ENCODE peak calls at places on chromosomes 7 and 10, in ten cellular contexts. One of them, this sample, is unnamed.

GRCh38 chr7:157310676-157311185 is 26.1 kb upstream of the DNAJB6 start:
- DNase-seq in HEK293T: no peak
- DNase-seq in activated T-helper 1 cell treated with anti-CD3 and anti-CD28 coated beads, Interleukin-12 subunit alpha, Interleukin-12 subunit beta, Interleukin-2, Interleukin-4 antibody, amounts not matched to agents 30 ng/mL and 10 ng/mL and 1 ng/mL, durations not matched to agents 14 hours and 24 hours and 36 hours: no peak
- DNase-seq in Panc1: no peak
- DNase-seq in PC-9: no peak
- DNase-seq in NT2/D1: no peak
- DNase-seq in sigmoid colon: no peak
- DNase-seq in RWPE2: no peak
- DNase-seq in hepatocyte: no peak
- DNase-seq in activated gamma-delta T cell treated with Interleukin-2 at 50 U/mL for 16 hours: no peak
- DNase-seq in this sample: no peak

GRCh38 chr7:125355899-125356298 is 426.3 kb upstream of the POT1 start:
- DNase-seq in RWPE2: no peak
- DNase-seq in activated T-helper 1 cell treated with anti-CD3 and anti-CD28 coated beads, Interleukin-12 subunit alpha, Interleukin-12 subunit beta, Interleukin-2, Interleukin-4 antibody, amounts not matched to agents 30 ng/mL and 10 ng/mL and 1 ng/mL, durations not matched to agents 14 hours and 24 hours and 36 hours: no peak
- DNase-seq in hepatocyte: no peak
- DNase-seq in sigmoid colon: no peak
- DNase-seq in PC-9: no peak
- DNase-seq in Panc1: no peak
- DNase-seq in HEK293T: no peak
- DNase-seq in NT2/D1: no peak
- DNase-seq in activated gamma-delta T cell treated with Interleukin-2 at 50 U/mL for 16 hours: no peak
- DNase-seq in this sample: no peak

GRCh38 chr10:100654835-100655759 is 90.3 kb upstream of the PAX2 start:
- DNase-seq in hepatocyte: no peak
- DNase-seq in sigmoid colon: no peak
- DNase-seq in PC-9: no peak
- DNase-seq in activated T-helper 1 cell treated with anti-CD3 and anti-CD28 coated beads, Interleukin-12 subunit alpha, Interleukin-12 subunit beta, Interleukin-2, Interleukin-4 antibody, amounts not matched to agents 30 ng/mL and 10 ng/mL and 1 ng/mL, durations not matched to agents 14 hours and 24 hours and 36 hours: no peak
- DNase-seq in HEK293T: peak; percentile 58
- DNase-seq in RWPE2: no peak
- DNase-seq in NT2/D1: no peak
- DNase-seq in activated gamma-delta T cell treated with Interleukin-2 at 50 U/mL for 16 hours: peak; percentile 26
- DNase-seq in Panc1: no peak
- DNase-seq in this sample: no peak

GRCh38 chr7:120995659-120996058 is 7.1 kb downstream of the CPED1 start:
- DNase-seq in RWPE2: no peak
- DNase-seq in PC-9: no peak
- DNase-seq in sigmoid colon: no peak
- DNase-seq in Panc1: no peak
- DNase-seq in hepatocyte: no peak
- DNase-seq in HEK293T: no peak
- DNase-seq in activated T-helper 1 cell treated with anti-CD3 and anti-CD28 coated beads, Interleukin-12 subunit alpha, Interleukin-12 subunit beta, Interleukin-2, Interleukin-4 antibody, amounts not matched to agents 30 ng/mL and 10 ng/mL and 1 ng/mL, durations not matched to agents 14 hours and 24 hours and 36 hours: no peak
- DNase-seq in activated gamma-delta T cell treated with Interleukin-2 at 50 U/mL for 16 hours: no peak
- DNase-seq in NT2/D1: no peak
- DNase-seq in this sample: peak; percentile 40

GRCh38 chr10:110335314-110336064 is 30.8 kb upstream of the SMNDC1 start:
- DNase-seq in sigmoid colon: no peak
- DNase-seq in activated T-helper 1 cell treated with anti-CD3 and anti-CD28 coated beads, Interleukin-12 subunit alpha, Interleukin-12 subunit beta, Interleukin-2, Interleukin-4 antibody, amounts not matched to agents 30 ng/mL and 10 ng/mL and 1 ng/mL, durations not matched to agents 14 hours and 24 hours and 36 hours: no peak
- DNase-seq in activated gamma-delta T cell treated with Interleukin-2 at 50 U/mL for 16 hours: no peak
- DNase-seq in hepatocyte: no peak
- DNase-seq in RWPE2: no peak
- DNase-seq in NT2/D1: no peak
- DNase-seq in Panc1: no peak
- DNase-seq in PC-9: no peak
- DNase-seq in HEK293T: no peak
- DNase-seq in this sample: no peak

GRCh38 chr10:3636356-3637181 is 148.4 kb downstream of the KLF6 start:
- DNase-seq in activated T-helper 1 cell treated with anti-CD3 and anti-CD28 coated beads, Interleukin-12 subunit alpha, Interleukin-12 subunit beta, Interleukin-2, Interleukin-4 antibody, amounts not matched to agents 30 ng/mL and 10 ng/mL and 1 ng/mL, durations not matched to agents 14 hours and 24 hours and 36 hours: no peak
- DNase-seq in activated gamma-delta T cell treated with Interleukin-2 at 50 U/mL for 16 hours: no peak
- DNase-seq in hepatocyte: no peak
- DNase-seq in sigmoid colon: no peak
- DNase-seq in PC-9: peak; percentile 86
- DNase-seq in HEK293T: no peak
- DNase-seq in Panc1: no peak
- DNase-seq in RWPE2: no peak
- DNase-seq in NT2/D1: no peak
- DNase-seq in this sample: no peak

GRCh38 chr7:92848854-92849745 is 12.7 kb upstream of the CDK6 start:
- DNase-seq in sigmoid colon: no peak
- DNase-seq in HEK293T: no peak
- DNase-seq in NT2/D1: no peak
- DNase-seq in PC-9: no peak
- DNase-seq in RWPE2: no peak
- DNase-seq in hepatocyte: no peak
- DNase-seq in activated gamma-delta T cell treated with Interleukin-2 at 50 U/mL for 16 hours: no peak
- DNase-seq in Panc1: no peak
- DNase-seq in activated T-helper 1 cell treated with anti-CD3 and anti-CD28 coated beads, Interleukin-12 subunit alpha, Interleukin-12 subunit beta, Interleukin-2, Interleukin-4 antibody, amounts not matched to agents 30 ng/mL and 10 ng/mL and 1 ng/mL, durations not matched to agents 14 hours and 24 hours and 36 hours: no peak
- DNase-seq in this sample: no peak

GRCh38 chr10:79320785-79321493 is 26.3 kb upstream of the PPIF start:
- DNase-seq in HEK293T: no peak
- DNase-seq in activated T-helper 1 cell treated with anti-CD3 and anti-CD28 coated beads, Interleukin-12 subunit alpha, Interleukin-12 subunit beta, Interleukin-2, Interleukin-4 antibody, amounts not matched to agents 30 ng/mL and 10 ng/mL and 1 ng/mL, durations not matched to agents 14 hours and 24 hours and 36 hours: no peak
- DNase-seq in activated gamma-delta T cell treated with Interleukin-2 at 50 U/mL for 16 hours: no peak
- DNase-seq in sigmoid colon: no peak
- DNase-seq in NT2/D1: no peak
- DNase-seq in hepatocyte: no peak
- DNase-seq in PC-9: peak; percentile 98
- DNase-seq in Panc1: no peak
- DNase-seq in RWPE2: peak; percentile 88
- DNase-seq in this sample: peak; percentile 63

GRCh38 chr10:95314519-95314918 is 23.7 kb upstream of the PDLIM1 start:
- DNase-seq in NT2/D1: no peak
- DNase-seq in activated T-helper 1 cell treated with anti-CD3 and anti-CD28 coated beads, Interleukin-12 subunit alpha, Interleukin-12 subunit beta, Interleukin-2, Interleukin-4 antibody, amounts not matched to agents 30 ng/mL and 10 ng/mL and 1 ng/mL, durations not matched to agents 14 hours and 24 hours and 36 hours: no peak
- DNase-seq in sigmoid colon: no peak
- DNase-seq in HEK293T: no peak
- DNase-seq in Panc1: no peak
- DNase-seq in hepatocyte: no peak
- DNase-seq in PC-9: no peak
- DNase-seq in activated gamma-delta T cell treated with Interleukin-2 at 50 U/mL for 16 hours: no peak
- DNase-seq in RWPE2: no peak
- DNase-seq in this sample: no peak

GRCh38 chr10:31697271-31698168 is 231.1 kb downstream of the ARHGAP12 start:
- DNase-seq in sigmoid colon: peak; percentile 93
- DNase-seq in RWPE2: no peak
- DNase-seq in HEK293T: no peak
- DNase-seq in hepatocyte: peak; percentile 48
- DNase-seq in activated T-helper 1 cell treated with anti-CD3 and anti-CD28 coated beads, Interleukin-12 subunit alpha, Interleukin-12 subunit beta, Interleukin-2, Interleukin-4 antibody, amounts not matched to agents 30 ng/mL and 10 ng/mL and 1 ng/mL, durations not matched to agents 14 hours and 24 hours and 36 hours: no peak
- DNase-seq in activated gamma-delta T cell treated with Interleukin-2 at 50 U/mL for 16 hours: no peak
- DNase-seq in PC-9: no peak
- DNase-seq in NT2/D1: no peak
- DNase-seq in Panc1: no peak
- DNase-seq in this sample: peak; percentile 70

GRCh38 chr10:48518412-48518811 is 86.5 kb downstream of the ARHGAP22 start:
- DNase-seq in activated T-helper 1 cell treated with anti-CD3 and anti-CD28 coated beads, Interleukin-12 subunit alpha, Interleukin-12 subunit beta, Interleukin-2, Interleukin-4 antibody, amounts not matched to agents 30 ng/mL and 10 ng/mL and 1 ng/mL, durations not matched to agents 14 hours and 24 hours and 36 hours: no peak
- DNase-seq in HEK293T: no peak
- DNase-seq in NT2/D1: no peak
- DNase-seq in Panc1: no peak
- DNase-seq in sigmoid colon: no peak
- DNase-seq in PC-9: no peak
- DNase-seq in hepatocyte: no peak
- DNase-seq in activated gamma-delta T cell treated with Interleukin-2 at 50 U/mL for 16 hours: no peak
- DNase-seq in RWPE2: no peak
- DNase-seq in this sample: no peak

GRCh38 chr10:110568055-110568735 is 700 bp downstream of the SMC3 start:
- DNase-seq in RWPE2: no peak
- DNase-seq in NT2/D1: no peak
- DNase-seq in activated T-helper 1 cell treated with anti-CD3 and anti-CD28 coated beads, Interleukin-12 subunit alpha, Interleukin-12 subunit beta, Interleukin-2, Interleukin-4 antibody, amounts not matched to agents 30 ng/mL and 10 ng/mL and 1 ng/mL, durations not matched to agents 14 hours and 24 hours and 36 hours: peak; percentile 55
- DNase-seq in PC-9: no peak
- DNase-seq in hepatocyte: peak; percentile 53
- DNase-seq in Panc1: no peak
- DNase-seq in sigmoid colon: peak; percentile 74
- DNase-seq in HEK293T: peak; percentile 39
- DNase-seq in activated gamma-delta T cell treated with Interleukin-2 at 50 U/mL for 16 hours: peak; percentile 51
- DNase-seq in this sample: peak; percentile 41

GRCh38 chr7:71793251-71793650 is 618.9 kb downstream of the CALN1 start:
- DNase-seq in activated gamma-delta T cell treated with Interleukin-2 at 50 U/mL for 16 hours: no peak
- DNase-seq in PC-9: no peak
- DNase-seq in Panc1: peak; percentile 10
- DNase-seq in hepatocyte: no peak
- DNase-seq in HEK293T: no peak
- DNase-seq in NT2/D1: no peak
- DNase-seq in activated T-helper 1 cell treated with anti-CD3 and anti-CD28 coated beads, Interleukin-12 subunit alpha, Interleukin-12 subunit beta, Interleukin-2, Interleukin-4 antibody, amounts not matched to agents 30 ng/mL and 10 ng/mL and 1 ng/mL, durations not matched to agents 14 hours and 24 hours and 36 hours: no peak
- DNase-seq in RWPE2: no peak
- DNase-seq in sigmoid colon: no peak
- DNase-seq in this sample: no peak

GRCh38 chr10:47371629-47372485 is 12.2 kb downstream of the ZNF488 start:
- DNase-seq in PC-9: no peak
- DNase-seq in activated gamma-delta T cell treated with Interleukin-2 at 50 U/mL for 16 hours: no peak
- DNase-seq in Panc1: no peak
- DNase-seq in hepatocyte: no peak
- DNase-seq in HEK293T: no peak
- DNase-seq in sigmoid colon: no peak
- DNase-seq in RWPE2: peak; percentile 23
- DNase-seq in activated T-helper 1 cell treated with anti-CD3 and anti-CD28 coated beads, Interleukin-12 subunit alpha, Interleukin-12 subunit beta, Interleukin-2, Interleukin-4 antibody, amounts not matched to agents 30 ng/mL and 10 ng/mL and 1 ng/mL, durations not matched to agents 14 hours and 24 hours and 36 hours: no peak
- DNase-seq in NT2/D1: no peak
- DNase-seq in this sample: no peak

GRCh38 chr10:77578583-77579227 is 58.9 kb downstream of the KCNMA1 start:
- DNase-seq in HEK293T: no peak
- DNase-seq in activated gamma-delta T cell treated with Interleukin-2 at 50 U/mL for 16 hours: no peak
- DNase-seq in PC-9: no peak
- DNase-seq in activated T-helper 1 cell treated with anti-CD3 and anti-CD28 coated beads, Interleukin-12 subunit alpha, Interleukin-12 subunit beta, Interleukin-2, Interleukin-4 antibody, amounts not matched to agents 30 ng/mL and 10 ng/mL and 1 ng/mL, durations not matched to agents 14 hours and 24 hours and 36 hours: no peak
- DNase-seq in Panc1: no peak
- DNase-seq in hepatocyte: no peak
- DNase-seq in sigmoid colon: peak; percentile 44
- DNase-seq in NT2/D1: no peak
- DNase-seq in RWPE2: no peak
- DNase-seq in this sample: no peak

GRCh38 chr10:86319626-86320025 is 47.0 kb downstream of the GRID1 start:
- DNase-seq in hepatocyte: no peak
- DNase-seq in activated T-helper 1 cell treated with anti-CD3 and anti-CD28 coated beads, Interleukin-12 subunit alpha, Interleukin-12 subunit beta, Interleukin-2, Interleukin-4 antibody, amounts not matched to agents 30 ng/mL and 10 ng/mL and 1 ng/mL, durations not matched to agents 14 hours and 24 hours and 36 hours: no peak
- DNase-seq in NT2/D1: no peak
- DNase-seq in sigmoid colon: peak; percentile 9
- DNase-seq in RWPE2: peak; percentile 16
- DNase-seq in HEK293T: no peak
- DNase-seq in PC-9: no peak
- DNase-seq in Panc1: no peak
- DNase-seq in activated gamma-delta T cell treated with Interleukin-2 at 50 U/mL for 16 hours: no peak
- DNase-seq in this sample: no peak

GRCh38 chr7:2030475-2031456 is 202.0 kb downstream of the MAD1L1 start:
- DNase-seq in Panc1: no peak
- DNase-seq in activated T-helper 1 cell treated with anti-CD3 and anti-CD28 coated beads, Interleukin-12 subunit alpha, Interleukin-12 subunit beta, Interleukin-2, Interleukin-4 antibody, amounts not matched to agents 30 ng/mL and 10 ng/mL and 1 ng/mL, durations not matched to agents 14 hours and 24 hours and 36 hours: peak; percentile 18
- DNase-seq in activated gamma-delta T cell treated with Interleukin-2 at 50 U/mL for 16 hours: peak; percentile 27
- DNase-seq in hepatocyte: no peak
- DNase-seq in HEK293T: no peak
- DNase-seq in sigmoid colon: peak; percentile 45
- DNase-seq in NT2/D1: no peak
- DNase-seq in PC-9: no peak
- DNase-seq in RWPE2: peak; percentile 30
- DNase-seq in this sample: peak; percentile 84

GRCh38 chr7:114086906-114087651 is 168.3 kb upstream of the PPP1R3A start:
- DNase-seq in NT2/D1: no peak
- DNase-seq in hepatocyte: peak; percentile 39
- DNase-seq in activated gamma-delta T cell treated with Interleukin-2 at 50 U/mL for 16 hours: no peak
- DNase-seq in activated T-helper 1 cell treated with anti-CD3 and anti-CD28 coated beads, Interleukin-12 subunit alpha, Interleukin-12 subunit beta, Interleukin-2, Interleukin-4 antibody, amounts not matched to agents 30 ng/mL and 10 ng/mL and 1 ng/mL, durations not matched to agents 14 hours and 24 hours and 36 hours: no peak
- DNase-seq in RWPE2: no peak
- DNase-seq in sigmoid colon: peak; percentile 69
- DNase-seq in HEK293T: peak; percentile 23
- DNase-seq in PC-9: peak; percentile 57
- DNase-seq in Panc1: no peak
- DNase-seq in this sample: no peak

GRCh38 chr10:4829954-4830353 is 3.9 kb downstream of the AKR1E2 start:
- DNase-seq in HEK293T: no peak
- DNase-seq in activated gamma-delta T cell treated with Interleukin-2 at 50 U/mL for 16 hours: no peak
- DNase-seq in PC-9: no peak
- DNase-seq in activated T-helper 1 cell treated with anti-CD3 and anti-CD28 coated beads, Interleukin-12 subunit alpha, Interleukin-12 subunit beta, Interleukin-2, Interleukin-4 antibody, amounts not matched to agents 30 ng/mL and 10 ng/mL and 1 ng/mL, durations not matched to agents 14 hours and 24 hours and 36 hours: no peak
- DNase-seq in hepatocyte: no peak
- DNase-seq in Panc1: no peak
- DNase-seq in RWPE2: no peak
- DNase-seq in NT2/D1: no peak
- DNase-seq in sigmoid colon: no peak
- DNase-seq in this sample: no peak

GRCh38 chr10:91211675-91212074 is 8.8 kb upstream of the PCGF5 start:
- DNase-seq in hepatocyte: no peak
- DNase-seq in activated gamma-delta T cell treated with Interleukin-2 at 50 U/mL for 16 hours: no peak
- DNase-seq in NT2/D1: no peak
- DNase-seq in Panc1: no peak
- DNase-seq in HEK293T: no peak
- DNase-seq in PC-9: no peak
- DNase-seq in sigmoid colon: no peak
- DNase-seq in RWPE2: no peak
- DNase-seq in activated T-helper 1 cell treated with anti-CD3 and anti-CD28 coated beads, Interleukin-12 subunit alpha, Interleukin-12 subunit beta, Interleukin-2, Interleukin-4 antibody, amounts not matched to agents 30 ng/mL and 10 ng/mL and 1 ng/mL, durations not matched to agents 14 hours and 24 hours and 36 hours: no peak
- DNase-seq in this sample: no peak

GRCh38 chr10:8149991-8150390 is 95.5 kb downstream of the GATA3 start:
- DNase-seq in PC-9: no peak
- DNase-seq in activated T-helper 1 cell treated with anti-CD3 and anti-CD28 coated beads, Interleukin-12 subunit alpha, Interleukin-12 subunit beta, Interleukin-2, Interleukin-4 antibody, amounts not matched to agents 30 ng/mL and 10 ng/mL and 1 ng/mL, durations not matched to agents 14 hours and 24 hours and 36 hours: no peak
- DNase-seq in activated gamma-delta T cell treated with Interleukin-2 at 50 U/mL for 16 hours: no peak
- DNase-seq in HEK293T: no peak
- DNase-seq in NT2/D1: no peak
- DNase-seq in hepatocyte: no peak
- DNase-seq in Panc1: no peak
- DNase-seq in sigmoid colon: no peak
- DNase-seq in RWPE2: no peak
- DNase-seq in this sample: no peak

This sample was measured in cerebellar cortex.